ENCODE peak calls at places on chromosomes 2 and 18, in five cellular contexts. O is lower lobe of right lung, Y is dorsolateral prefrontal cortex, A is A549, B is substantia nigra. E is an unnamed sample.

GRCh38 chr18:34977787-34978532 is 63.3 kb upstream of the MAPRE2 start:
- DNase-seq in O (peak; percentile 78), Y (peak; percentile 58), A (no peak), B (peak; percentile 48), E (peak; percentile 37)

GRCh38 chr2:8882094-8882493 is 44.7 kb upstream of the KIDINS220 start:
- DNase-seq in O (no peak), Y (peak; percentile 47), A (no peak), B (peak; percentile 21), E (no peak)

GRCh38 chr18:31064130-31064529 is 21.6 kb upstream of the DSC3 start:
- DNase-seq in O (no peak), Y (no peak), A (no peak), B (no peak), E (no peak)

GRCh38 chr2:64713686-64714085 is 60.0 kb upstream of the SERTAD2 start:
- DNase-seq in O (no peak), Y (no peak), A (no peak), B (no peak), E (no peak)

GRCh38 chr2:77101796-77102452 is 420.3 kb downstream of the LRRTM4 start:
- DNase-seq in O (no peak), Y (no peak), A (no peak), B (no peak), E (no peak)

GRCh38 chr2:11100976-11101375 is 54.3 kb upstream of the SLC66A3 start:
- DNase-seq in O (no peak), Y (no peak), A (no peak), B (no peak), E (no peak)

GRCh38 chr2:166179201-166179600 is 51.4 kb upstream of the SCN1A start:
- DNase-seq in O (no peak), Y (no peak), A (no peak), B (no peak), E (no peak)

GRCh38 chr2:155513248-155513647 is 814.8 kb downstream of the KCNJ3 start:
- DNase-seq in O (no peak), Y (no peak), A (no peak), B (no peak), E (no peak)

GRCh38 chr2:207423886-207424285 is 105.9 kb upstream of the CREB1 start:
- DNase-seq in O (no peak), Y (no peak), A (no peak), B (no peak), E (no peak)

GRCh38 chr18:42509702-42510424 is 554.8 kb downstream of the PIK3C3 start:
- DNase-seq in O (no peak), Y (no peak), A (no peak), B (no peak), E (no peak)

GRCh38 chr2:158931577-158931976 is 36.9 kb upstream of the TANC1 start:
- DNase-seq in O (no peak), Y (no peak), A (no peak), B (no peak), E (no peak)

GRCh38 chr2:113080134-113080533 is 12.4 kb downstream of the IL1F10 start:
- DNase-seq in O (peak; percentile 53), Y (no peak), A (peak; percentile 31), B (no peak), E (no peak)

GRCh38 chr18:8730080-8730827 is 24.9 kb downstream of the MTCL1 start:
- DNase-seq in O (peak; percentile 70), Y (no peak), A (peak; percentile 53), B (peak; percentile 11), E (peak; percentile 59)

GRCh38 chr2:239905884-239906654 is 119.1 kb downstream of the NDUFA10 start:
- DNase-seq in O (no peak), Y (no peak), A (no peak), B (no peak), E (no peak)

GRCh38 chr2:120765031-120765910 is 29.6 kb downstream of the GLI2 start:
- DNase-seq in O (peak; percentile 46), Y (peak; percentile 43), A (no peak), B (peak; percentile 19), E (peak; percentile 52)
- H3K27ac ChIP-seq in O (peak overlapping the region; percentile 68), Y (no peak overlapping the region), A (peak overlapping the region; percentile 49), B (no peak overlapping the region), E (peak overlapping the region; percentile 82)

GRCh38 chr2:44100351-44100750 is 68.3 kb upstream of the PPM1B start:
- DNase-seq in O (peak; percentile 58), Y (no peak), A (peak; percentile 15), B (no peak), E (peak; percentile 25)
- H3K27ac ChIP-seq in O (no peak overlapping the region), Y (no peak overlapping the region), A (no peak overlapping the region), B (no peak overlapping the region), E (no peak overlapping the region)

GRCh38 chr2:45265336-45265735 is 256.1 kb upstream of the SIX2 start:
- DNase-seq in O (no peak), Y (no peak), A (no peak), B (no peak), E (no peak)
- H3K27ac ChIP-seq in O (no peak overlapping the region), Y (peak overlapping the region; percentile 34), A (no peak overlapping the region), B (no peak overlapping the region), E (no peak overlapping the region)

DNA sequence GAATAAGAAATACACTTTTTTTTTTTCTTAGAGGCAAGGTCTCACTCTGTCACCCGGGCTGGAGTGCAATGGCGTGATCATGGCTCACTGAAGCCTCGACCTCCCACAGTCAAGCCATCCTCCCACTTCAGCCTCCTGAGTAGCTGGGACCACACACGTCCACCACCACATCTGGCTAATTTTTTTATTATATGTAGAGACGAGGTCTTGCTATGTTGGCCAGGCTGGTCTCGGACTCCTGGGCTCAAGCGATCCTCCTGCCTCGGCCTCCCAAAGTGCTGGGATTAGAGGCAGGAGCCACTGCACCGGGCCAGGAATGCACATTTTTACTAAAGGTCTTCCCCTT is 2.4 kb downstream of the TGOLN2 start:
- DNase-seq in O (no peak), Y (no peak), A (no peak), B (no peak), E (no peak)
- H3K27ac ChIP-seq in O (no peak overlapping the region), Y (no peak overlapping the region), A (no peak overlapping the region), B (no peak overlapping the region), E (no peak overlapping the region)

GRCh38 chr2:202039278-202040100 is 5.8 kb downstream of the FZD7 start:
- DNase-seq in O (no peak), Y (no peak), A (no peak), B (no peak), E (no peak)
- H3K27ac ChIP-seq in O (no peak overlapping the region), Y (no peak overlapping the region), A (peak overlapping the region; percentile 70), B (no peak overlapping the region), E (peak overlapping the region; percentile 75)

GRCh38 chr2:68772109-68772508 is 37.5 kb downstream of the ARHGAP25 start:
- DNase-seq in O (no peak), Y (no peak), A (no peak), B (no peak), E (no peak)

GRCh38 chr2:68779595-68779994 is 45.0 kb downstream of the ARHGAP25 start:
- DNase-seq in O (no peak), Y (no peak), A (no peak), B (no peak), E (no peak)

GRCh38 chr2:68774569-68775271 is 40.1 kb downstream of the ARHGAP25 start:
- DNase-seq in O (peak; percentile 87), Y (peak; percentile 58), A (no peak), B (peak; percentile 51), E (peak; percentile 70)

GRCh38 chr2:68775272-68775847 is 40.7 kb downstream of the ARHGAP25 start:
- DNase-seq in O (no peak), Y (no peak), A (no peak), B (no peak), E (peak; percentile 18)

GRCh38 chr2:68776124-68776523 is 41.5 kb downstream of the ARHGAP25 start:
- DNase-seq in O (no peak), Y (no peak), A (no peak), B (no peak), E (no peak)
- H3K27ac ChIP-seq in O (peak overlapping the region; percentile 87), Y (no peak overlapping the region), A (no peak overlapping the region), B (no peak overlapping the region), E (peak overlapping the region; percentile 91)

GRCh38 chr2:201465524-201465971 is 14.0 kb downstream of the STRADB start:
- DNase-seq in O (no peak), Y (no peak), A (no peak), B (peak; percentile 24), E (peak; percentile 31)

GRCh38 chr2:201464547-201464946 is 13.0 kb downstream of the STRADB start:
- DNase-seq in O (no peak), Y (no peak), A (no peak), B (no peak), E (no peak)

GRCh38 chr2:201470821-201471731 is 19.5 kb downstream of the STRADB start:
- DNase-seq in O (no peak), Y (no peak), A (no peak), B (no peak), E (peak; percentile 16)

GRCh38 chr2:201467666-201468065 is 16.1 kb downstream of the STRADB start:
- DNase-seq in O (no peak), Y (no peak), A (no peak), B (no peak), E (no peak)

GRCh38 chr2:201466050-201466660 is 14.6 kb downstream of the STRADB start:
- DNase-seq in O (no peak), Y (no peak), A (no peak), B (no peak), E (no peak)
- H3K27ac ChIP-seq in O (peak overlapping the region; percentile 10), Y (peak overlapping the region; percentile 87), A (no peak overlapping the region), B (peak overlapping the region; percentile 33), E (peak overlapping the region; percentile 65)

GRCh38 chr2:164891460-164891859 is 49.8 kb upstream of the COBLL1 start:
- DNase-seq in O (no peak), Y (no peak), A (no peak), B (no peak), E (no peak)

GRCh38 chr2:164897521-164898260 is 56.1 kb upstream of the COBLL1 start:
- DNase-seq in O (no peak), Y (no peak), A (no peak), B (no peak), E (no peak)

GRCh38 chr2:164898475-164898874 is 56.9 kb downstream of the SLC38A11 start:
- DNase-seq in O (no peak), Y (no peak), A (peak; percentile 10), B (no peak), E (no peak)

GRCh38 chr2:164896634-164897033 is 55.0 kb upstream of the COBLL1 start:
- DNase-seq in O (no peak), Y (no peak), A (peak; percentile 25), B (no peak), E (no peak)

DNA sequence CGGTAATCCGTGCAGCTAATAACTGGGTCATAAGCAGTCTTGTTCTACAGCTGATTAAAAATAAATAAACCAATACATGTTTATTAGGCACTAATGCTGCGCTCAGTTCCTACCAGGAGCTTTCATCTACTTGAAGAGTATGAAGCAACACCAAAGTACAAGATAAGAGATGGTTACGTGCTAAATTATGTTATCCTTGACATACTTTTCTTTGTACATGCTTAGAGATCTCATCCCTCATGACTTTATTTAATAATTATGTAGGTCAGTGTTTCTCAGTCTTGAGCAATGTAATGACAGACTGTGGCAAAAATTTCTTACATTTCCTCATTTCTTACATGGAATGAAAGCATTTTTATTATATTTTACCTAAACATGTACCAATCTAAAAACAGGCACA is 54.6 kb upstream of the COBLL1 start:
- DNase-seq in O (no peak), Y (no peak), A (no peak), B (no peak), E (no peak)
- H3K27ac ChIP-seq in O (no peak overlapping the region), Y (no peak overlapping the region), A (peak overlapping the region; percentile 44), B (no peak overlapping the region), E (no peak overlapping the region)

DNA sequence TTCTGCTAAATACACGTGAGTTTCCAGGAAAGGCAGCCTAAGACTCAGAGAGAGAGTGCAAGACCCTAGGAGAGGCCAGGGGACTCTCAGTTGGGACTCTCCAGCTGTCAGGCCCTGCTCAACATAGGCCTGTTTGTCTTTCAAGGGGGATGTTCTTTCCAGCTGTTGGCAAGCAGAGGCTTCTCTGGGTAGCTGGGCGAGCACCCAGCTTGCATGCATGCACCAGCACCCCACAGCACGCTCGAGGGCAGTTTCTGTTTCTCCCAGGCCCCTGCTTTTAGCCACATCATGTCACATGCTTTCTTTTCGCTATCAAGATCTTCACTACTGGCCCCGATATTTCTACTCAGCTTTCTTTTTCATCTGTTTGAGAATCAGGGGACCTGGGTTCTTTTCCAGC is 479.3 kb upstream of the HS6ST1 start:
- DNase-seq in O (no peak), Y (no peak), A (no peak), B (no peak), E (no peak)
- H3K27ac ChIP-seq in O (no peak overlapping the region), Y (peak overlapping the region; percentile 28), A (no peak overlapping the region), B (no peak overlapping the region), E (no peak overlapping the region)

E was measured in left ventricle myocardium inferior.